ENCODE peak calls at places on chromosomes 2 and 18, in six cellular contexts. J is psoas muscle; K is upper lobe of right lung; U is cardiac muscle cell; Q is fibroblast of lung; I is naive thymus-derived CD4-positive, alpha-beta T cell. N is an unnamed sample. For H3K9me3, the result is how much of the 10 kb centered on the place peaks cover.

GRCh38 chr2:184302506-184302905 is 295.8 kb upstream of the ZNF804A start:
- DNase-seq in J (no peak), K (no peak), U (no peak), Q (no peak), I (no peak), N (no peak)

GRCh38 chr2:222504191-222504590 is 79.8 kb downstream of the SGPP2 start:
- DNase-seq in J (no peak), K (no peak), U (no peak), Q (no peak), I (no peak), N (no peak)

GRCh38 chr2:173522356-173522755 is 167.7 kb downstream of the CDCA7 start:
- DNase-seq in J (no peak), K (no peak), U (no peak), Q (no peak), I (no peak), N (no peak)

GRCh38 chr2:70083344-70084156 is 3.7 kb upstream of the PCBP1 start:
- DNase-seq in J (no peak), K (no peak), U (no peak), Q (peak), I (no peak), N (no peak)

GRCh38 chr2:75292826-75293225 is 93.5 kb upstream of the TACR1 start:
- DNase-seq in J (no peak), K (no peak), U (no peak), Q (peak), I (no peak), N (no peak)

GRCh38 chr18:23662309-23663263 is at the start of gene ANKRD29:
- DNase-seq in J (peak), K (peak), U (peak), Q (peak), I (peak), N (peak)

GRCh38 chr2:125313806-125314205 is 1288.7 kb downstream of the CNTNAP5 start:
- DNase-seq in J (no peak), K (no peak), U (peak), Q (no peak), I (no peak), N (no peak)

GRCh38 chr2:182581196-182581935 is 134.7 kb upstream of the DNAJC10 start:
- DNase-seq in J (no peak), K (no peak), U (no peak), Q (peak), I (no peak), N (no peak)

GRCh38 chr18:49846263-49846662 is 32.9 kb upstream of the ACAA2 start:
- DNase-seq in J (no peak), K (no peak), U (no peak), Q (peak), I (no peak), N (no peak)

GRCh38 chr2:240997856-240998705 is at the start of gene SNED1:
- DNase-seq in J (peak), K (peak), U (peak), Q (peak), I (no peak), N (peak)

GRCh38 chr2:120315367-120316033 is 30.4 kb upstream of the INHBB start:
- DNase-seq in J (no peak), K (peak), U (no peak), Q (no peak), I (no peak), N (no peak)

GRCh38 chr2:143937563-143938346 is 582.2 kb downstream of the ZEB2 start:
- DNase-seq in J (no peak), K (no peak), U (no peak), Q (no peak), I (no peak), N (no peak)

GRCh38 chr18:12376718-12377555 is at the start of gene AFG3L2:
- DNase-seq in J (peak), K (peak), U (peak), Q (peak), I (peak), N (peak)

GRCh38 chr2:143652692-143653091 is 523.5 kb downstream of the ARHGAP15 start:
- DNase-seq in J (no peak), K (no peak), U (no peak), Q (no peak), I (no peak), N (no peak)

GRCh38 chr2:227324671-227325055 is 388 bp upstream of the MFF start:
- DNase-seq in J (no peak), K (no peak), U (no peak), Q (no peak), I (no peak), N (no peak)

GRCh38 chr2:26175191-26175715 is 2.4 kb downstream of the GAREM2 start:
- DNase-seq in J (no peak), K (no peak), U (no peak), Q (no peak), I (no peak), N (no peak)

GRCh38 chr2:44582363-44583008 is 220.7 kb downstream of the CAMKMT start:
- DNase-seq in J (no peak), K (no peak), U (no peak), Q (peak), I (no peak), N (no peak)

GRCh38 chr2:133817680-133818566 is 249.7 kb upstream of the NCKAP5 start:
- DNase-seq in J (no peak), K (no peak), U (no peak), Q (peak), I (no peak), N (no peak)

GRCh38 chr2:239159476-239159911 is 241.3 kb downstream of the HDAC4 start:
- DNase-seq in J (peak), K (peak), U (no peak), Q (no peak), I (no peak), N (peak)

GRCh38 chr2:54618646-54619565 is 104.6 kb upstream of the EML6 start:
- DNase-seq in J (no peak), K (no peak), U (no peak), Q (peak), I (no peak), N (no peak)

GRCh38 chr2:55111570-55112228 is 61.4 kb upstream of the RTN4 start:
- DNase-seq in J (peak), K (peak), U (peak), Q (peak), I (no peak), N (no peak)

GRCh38 chr2:174577967-174578589 is 19.5 kb downstream of the WIPF1 start:
- DNase-seq in J (no peak), K (no peak), U (peak), Q (peak), I (peak), N (no peak)

GRCh38 chr2:213317929-213318328 is 33.7 kb downstream of the SPAG16 start:
- DNase-seq in J (no peak), K (no peak), U (no peak), Q (peak), I (no peak), N (no peak)

GRCh38 chr18:47260138-47260923 is 8.9 kb upstream of the SKOR2 start:
- DNase-seq in J (no peak), K (peak), U (peak), Q (peak), I (no peak), N (no peak)

GRCh38 chr2:86518498-86518897 is 44.7 kb downstream of the CHMP3 start:
- DNase-seq in J (no peak), K (no peak), U (peak), Q (no peak), I (peak), N (no peak)

GRCh38 chr2:214542866-214543265 is 132.0 kb downstream of the VWC2L start:
- DNase-seq in J (no peak), K (no peak), U (no peak), Q (peak), I (no peak), N (no peak)

GRCh38 chr2:142734770-142735169 is 142.7 kb upstream of the KYNU start:
- DNase-seq in J (no peak), K (no peak), U (no peak), Q (no peak), I (no peak), N (no peak)

GRCh38 chr18:46174317-46175039 is 70.3 kb downstream of the HAUS1 start:
- DNase-seq in J (peak), K (peak), U (peak), Q (peak), I (peak), N (peak)

GRCh38 chr2:142325870-142326269 is 195.1 kb upstream of the LRP1B start:
- DNase-seq in J (no peak), K (no peak), U (no peak), Q (no peak), I (no peak), N (no peak)

GRCh38 chr2:71926098-71926466 is 221.6 kb downstream of the CYP26B1 start:
- DNase-seq in J (no peak), K (peak), U (no peak), Q (no peak), I (no peak), N (no peak)

GRCh38 chr2:41496908-41497307 is 550.9 kb upstream of the PKDCC start:
- DNase-seq in J (no peak), K (no peak), U (no peak), Q (no peak), I (no peak), N (no peak)

GRCh38 chr2:41500895-41501294 is 546.9 kb upstream of the PKDCC start:
- DNase-seq in J (no peak), K (no peak), U (no peak), Q (no peak), I (no peak), N (no peak)

GRCh38 chr2:41495050-41495449 is 552.8 kb upstream of the PKDCC start:
- DNase-seq in J (no peak), K (no peak), U (no peak), Q (no peak), I (no peak), N (no peak)

GRCh38 chr2:41502752-41503151 is 545.1 kb upstream of the PKDCC start:
- DNase-seq in J (no peak), K (no peak), U (no peak), Q (no peak), I (no peak), N (no peak)

DNA sequence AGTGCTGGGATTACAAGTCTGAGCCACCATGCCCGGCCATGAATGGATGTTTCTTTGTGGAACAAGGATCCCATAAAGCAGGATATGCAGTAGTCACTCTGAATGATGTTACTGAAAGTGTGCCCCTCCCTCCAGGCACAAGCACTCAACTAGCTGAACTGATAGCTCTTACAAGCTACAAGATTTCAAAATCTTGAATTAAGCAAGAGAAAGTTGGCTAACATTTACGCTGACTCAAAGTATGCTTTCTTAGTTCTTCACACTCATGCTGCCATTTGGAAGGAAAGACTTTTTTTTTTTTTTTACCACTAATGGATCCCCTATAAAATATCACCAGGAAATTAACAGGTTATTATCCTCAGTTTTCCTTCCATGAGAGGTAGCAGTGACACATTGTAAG is 549.0 kb upstream of the PKDCC start:
- DNase-seq in J (no peak), K (no peak), U (no peak), Q (no peak), I (no peak), N (no peak)
- H3K9me3 ChIP-seq in J (under half), K (under half), U (under half), Q (under half), I (under half), N (under half)

DNA sequence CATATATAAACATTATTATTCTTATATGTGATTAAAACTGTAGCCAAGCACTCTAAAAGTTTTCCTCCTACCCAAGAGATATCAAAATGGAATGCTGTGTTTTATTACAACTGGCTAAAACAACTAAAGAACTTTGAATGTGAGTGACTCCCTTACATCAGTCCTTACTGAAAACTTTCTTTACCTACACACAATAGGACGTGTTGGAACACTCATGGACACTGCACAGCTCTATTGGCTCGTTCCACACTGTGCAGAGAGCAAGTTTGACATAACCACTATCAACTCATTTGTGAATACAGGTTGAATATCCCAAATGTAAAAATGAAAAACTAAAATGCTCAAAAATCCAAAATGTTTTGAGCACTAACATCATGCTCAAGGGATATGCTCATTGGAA is 650.6 kb downstream of the SLC4A3 start:
- DNase-seq in J (no peak), K (no peak), U (no peak), Q (no peak), I (no peak), N (no peak)
- H3K9me3 ChIP-seq in J (under half), K (under half), U (under half), Q (under half), I (under half), N (under half)

GRCh38 chr2:160085662-160086061 is 23.2 kb upstream of the PLA2R1 start:
- DNase-seq in J (no peak), K (no peak), U (no peak), Q (no peak), I (no peak), N (no peak)
- H3K9me3 ChIP-seq in J (half or more), K (under half), U (under half), Q (under half), I (under half), N (under half)

GRCh38 chr2:146461068-146461467 is 1383.8 kb upstream of the ACVR2A start:
- DNase-seq in J (no peak), K (no peak), U (no peak), Q (no peak), I (no peak), N (no peak)
- H3K9me3 ChIP-seq in J (under half), K (under half), U (under half), Q (under half), I (under half), N (under half)

GRCh38 chr18:20971886-20972267 is 139.7 kb downstream of the ROCK1 start:
- DNase-seq in J (no peak), K (no peak), U (peak), Q (peak), I (no peak), N (no peak)
- H3K9me3 ChIP-seq in J (under half), K (under half), U (under half), Q (under half), I (under half), N (under half)

N was measured in T-helper 17 cell.